ENCODE peak calls at places on chromosomes 5 and 9, in five cellular contexts. R is progenitor cell of endocrine pancreas; U is GM12891; S is CD4-positive, alpha-beta T cell; F is A673. O is an unnamed sample.

GRCh38 chr9:36461341-36461740 is 61.3 kb upstream of the RNF38 start:
- DNase-seq in R (no peak), U (no peak), S (no peak), F (no peak), O (no peak)

GRCh38 chr9:133822439-133823065 is 84.4 kb upstream of the SARDH start:
- DNase-seq in R (no peak), U (peak; percentile 76), S (no peak), F (no peak), O (peak; percentile 59)

GRCh38 chr5:138950411-138951011 is 75.4 kb upstream of the LRRTM2 start:
- DNase-seq in R (no peak), U (no peak), S (no peak), F (no peak), O (no peak)

GRCh38 chr9:113628621-113629020 is 165.1 kb downstream of the RGS3 start:
- DNase-seq in R (no peak), U (no peak), S (no peak), F (no peak), O (no peak)

GRCh38 chr9:32378496-32378895 is 5.9 kb upstream of the ACO1 start:
- DNase-seq in R (no peak), U (peak; percentile 24), S (peak; percentile 34), F (peak; percentile 81), O (peak; percentile 18)

GRCh38 chr5:172179032-172179989 is 8.7 kb downstream of the STK10 start:
- DNase-seq in R (no peak), U (peak; percentile 51), S (peak; percentile 39), F (no peak), O (no peak)

GRCh38 chr9:3526903-3527652 is 1.3 kb upstream of the RFX3 start:
- DNase-seq in R (no peak), U (no peak), S (peak; percentile 60), F (peak; percentile 46), O (peak; percentile 63)

GRCh38 chr9:119963258-119963797 is 594.1 kb upstream of the BRINP1 start:
- DNase-seq in R (no peak), U (no peak), S (no peak), F (peak; percentile 36), O (no peak)

GRCh38 chr5:41843456-41844112 is 26.6 kb downstream of the OXCT1 start:
- DNase-seq in R (no peak), U (no peak), S (no peak), F (peak; percentile 80), O (no peak)

GRCh38 chr9:105457560-105458294 is 9.9 kb downstream of the FSD1L start:
- DNase-seq in R (no peak), U (no peak), S (no peak), F (no peak), O (no peak)

GRCh38 chr9:92976436-92976835 is 29.1 kb downstream of the FGD3 start:
- DNase-seq in R (no peak), U (no peak), S (no peak), F (no peak), O (peak; percentile 25)

GRCh38 chr9:69931340-69931739 is 110.7 kb downstream of the CFAP95 start:
- DNase-seq in R (no peak), U (no peak), S (no peak), F (peak; percentile 43), O (no peak)

GRCh38 chr9:33932078-33932807 is 115.3 kb downstream of the UBE2R2 start:
- DNase-seq in R (no peak), U (no peak), S (no peak), F (no peak), O (no peak)

GRCh38 chr9:127283917-127284316 is 19.3 kb downstream of the GARNL3 start:
- DNase-seq in R (no peak), U (no peak), S (no peak), F (peak; percentile 17), O (no peak)

GRCh38 chr9:137149942-137150484 is 11.1 kb downstream of the GRIN1 start:
- DNase-seq in R (no peak), U (no peak), S (no peak), F (no peak), O (no peak)

GRCh38 chr9:133792721-133793470 is 54.7 kb upstream of the SARDH start:
- DNase-seq in R (peak; percentile 55), U (peak; percentile 87), S (peak; percentile 13), F (peak; percentile 57), O (peak; percentile 86)

GRCh38 chr9:98219364-98219716 is 26.9 kb upstream of the CORO2A start:
- DNase-seq in R (no peak), U (no peak), S (no peak), F (no peak), O (no peak)

GRCh38 chr9:87494970-87495471 is 2.6 kb upstream of the DAPK1 start:
- DNase-seq in R (no peak), U (no peak), S (no peak), F (peak; percentile 93), O (no peak)

GRCh38 chr9:133224762-133225161 is 15.7 kb upstream of the OBP2B start:
- DNase-seq in R (no peak), U (no peak), S (no peak), F (no peak), O (peak; percentile 22)

GRCh38 chr9:87793292-87793691 is 67.4 kb downstream of the CTSL start:
- DNase-seq in R (no peak), U (no peak), S (no peak), F (peak; percentile 11), O (no peak)